ENCODE peak calls at places on chromosomes 1 and 21, in ten cellular contexts. R, L, M, C, N, X, B, Y, I and Q are unnamed samples.

GRCh38 chr1:208006258-208006920 is 95.5 kb upstream of the CD34 start:
- DNase-seq in L (no peak), I (no peak), X (no peak), N (no peak), C (no peak), M (no peak), B (no peak), R (no peak), Y (no peak), Q (no peak)

GRCh38 chr21:43369124-43369523 is 57.8 kb downstream of the SIK1 start:
- DNase-seq in M (no peak), B (no peak), N (peak), L (peak), I (no peak), X (peak), C (no peak), Y (peak), R (no peak), Q (peak)

GRCh38 chr1:53582211-53583020 is 123.2 kb downstream of the DMRTB1 start:
- DNase-seq in R (peak), B (no peak), Y (no peak), N (no peak), M (no peak), C (peak), I (no peak), X (no peak), L (no peak), Q (no peak)

GRCh38 chr21:36976882-36977651 is 10.6 kb upstream of the HLCS start:
- DNase-seq in I (no peak), Y (peak), M (no peak), X (no peak), L (peak), R (no peak), N (no peak), B (no peak), C (no peak), Q (no peak)

GRCh38 chr1:27049607-27050006 is 37.0 kb upstream of the TENT5B start:
- DNase-seq in N (no peak), Y (no peak), R (no peak), X (no peak), L (no peak), C (no peak), B (no peak), I (no peak), M (no peak), Q (no peak)

GRCh38 chr1:58883888-58884482 is 100.1 kb upstream of the JUN start:
- DNase-seq in L (no peak), M (no peak), X (no peak), B (no peak), Y (no peak), R (no peak), C (no peak), N (no peak), I (no peak), Q (no peak)

GRCh38 chr1:116503535-116504307 is 67.1 kb downstream of the CD58 start:
- DNase-seq in L (no peak), M (peak), Y (peak), R (no peak), X (no peak), C (no peak), B (peak), I (no peak), N (no peak), Q (no peak)

GRCh38 chr1:234862944-234863515 is 253.1 kb upstream of the IRF2BP2 start:
- DNase-seq in I (no peak), X (peak), R (no peak), C (peak), B (peak), N (peak), Y (peak), L (peak), M (peak), Q (peak)

GRCh38 chr1:167173516-167174184 is 47.0 kb upstream of the POU2F1 start:
- DNase-seq in C (no peak), R (no peak), X (no peak), B (no peak), Y (no peak), L (no peak), M (no peak), I (no peak), N (no peak), Q (no peak)

GRCh38 chr1:117734403-117734802 is 128.6 kb downstream of the TENT5C start:
- DNase-seq in R (no peak), B (no peak), N (no peak), C (no peak), Y (no peak), X (no peak), L (no peak), M (no peak), I (no peak), Q (no peak)

GRCh38 chr1:39269791-39270342 is 65.4 kb downstream of the MACF1 start:
- DNase-seq in L (peak), I (no peak), R (no peak), X (no peak), B (no peak), N (no peak), C (no peak), Y (peak), M (no peak), Q (no peak)

GRCh38 chr1:246875041-246876026 is 56.4 kb downstream of the AHCTF1 start:
- DNase-seq in B (no peak), X (no peak), I (no peak), R (no peak), N (no peak), C (no peak), Y (peak), L (no peak), M (no peak), Q (no peak)

GRCh38 chr1:237763137-237763536 is 127.6 kb downstream of the ZP4 start:
- DNase-seq in M (no peak), B (no peak), Y (no peak), I (no peak), R (no peak), L (peak), N (no peak), C (no peak), X (no peak), Q (no peak)

GRCh38 chr1:167442142-167442848 is 76.0 kb downstream of the CD247 start:
- DNase-seq in I (peak), X (peak), Y (peak), B (peak), M (peak), L (peak), N (peak), R (peak), C (peak), Q (peak)

GRCh38 chr1:207825719-207826556 is 74.1 kb downstream of the CD46 start:
- DNase-seq in L (peak), N (peak), X (no peak), M (peak), R (peak), I (peak), C (no peak), B (peak), Y (no peak), Q (no peak)

GRCh38 chr1:30847358-30847972 is 61.1 kb downstream of the SDC3 start:
- DNase-seq in Y (peak), B (peak), N (peak), M (peak), C (peak), X (peak), L (peak), I (no peak), R (no peak), Q (peak)

GRCh38 chr1:216458807-216459206 is 35.6 kb upstream of the USH2A start:
- DNase-seq in M (no peak), C (no peak), X (no peak), I (no peak), L (no peak), B (no peak), N (no peak), R (no peak), Y (no peak), Q (no peak)

GRCh38 chr1:40783001-40783905 is at the start of gene KCNQ4:
- DNase-seq in I (no peak), X (peak), C (peak), N (peak), B (peak), M (peak), Y (peak), R (no peak), L (no peak), Q (no peak)

GRCh38 chr1:187853505-187853904 is 1024.8 kb downstream of the PLA2G4A start:
- DNase-seq in R (no peak), X (no peak), C (no peak), N (no peak), M (no peak), I (no peak), L (no peak), Y (no peak), B (no peak), Q (no peak)